ENCODE peak calls at places on chromosomes 1 and 21, in six cellular contexts. One of them, this sample, is unnamed.

GRCh38 chr1:212759683-212760082 is 31.9 kb downstream of the NSL1 start:
- DNase-seq in heart left ventricle: no peak
- DNase-seq in testis: no peak
- DNase-seq in HL-60: no peak
- DNase-seq in CD8-positive, alpha-beta memory T cell: no peak
- DNase-seq in BE2C: no peak
- DNase-seq in this sample: no peak

GRCh38 chr21:27246741-27247140 is 279.9 kb upstream of the ADAMTS5 start:
- DNase-seq in testis: no peak
- DNase-seq in heart left ventricle: no peak
- DNase-seq in CD8-positive, alpha-beta memory T cell: no peak
- DNase-seq in HL-60: no peak
- DNase-seq in BE2C: no peak
- DNase-seq in this sample: no peak

GRCh38 chr1:48916121-48917069 is 139.7 kb upstream of the BEND5 start:
- DNase-seq in heart left ventricle: no peak
- DNase-seq in BE2C: peak
- DNase-seq in CD8-positive, alpha-beta memory T cell: no peak
- DNase-seq in testis: peak
- DNase-seq in HL-60: no peak
- DNase-seq in this sample: no peak

GRCh38 chr1:28329395-28330153 is 734 bp downstream of the MED18 start:
- DNase-seq in BE2C: peak
- DNase-seq in HL-60: no peak
- DNase-seq in testis: peak
- DNase-seq in heart left ventricle: no peak
- DNase-seq in CD8-positive, alpha-beta memory T cell: no peak
- DNase-seq in this sample: peak

GRCh38 chr1:146012703-146013565 is 8.6 kb downstream of the HJV start:
- DNase-seq in testis: no peak
- DNase-seq in CD8-positive, alpha-beta memory T cell: peak
- DNase-seq in heart left ventricle: peak
- DNase-seq in HL-60: peak
- DNase-seq in BE2C: peak
- DNase-seq in this sample: no peak

GRCh38 chr21:20802631-20803260 is 195.5 kb upstream of the NCAM2 start:
- DNase-seq in HL-60: no peak
- DNase-seq in testis: no peak
- DNase-seq in heart left ventricle: no peak
- DNase-seq in BE2C: peak
- DNase-seq in CD8-positive, alpha-beta memory T cell: no peak
- DNase-seq in this sample: no peak

GRCh38 chr1:44730741-44731512 is at the start of gene RNU5D-1:
- DNase-seq in HL-60: peak
- DNase-seq in BE2C: peak
- DNase-seq in testis: peak
- DNase-seq in CD8-positive, alpha-beta memory T cell: peak
- DNase-seq in heart left ventricle: peak
- DNase-seq in this sample: peak

GRCh38 chr1:39258146-39258924 is 53.8 kb downstream of the MACF1 start:
- DNase-seq in BE2C: peak
- DNase-seq in testis: peak
- DNase-seq in HL-60: peak
- DNase-seq in heart left ventricle: peak
- DNase-seq in CD8-positive, alpha-beta memory T cell: peak
- DNase-seq in this sample: peak

GRCh38 chr21:26379561-26379960 is 193.5 kb downstream of the CYYR1 start:
- DNase-seq in CD8-positive, alpha-beta memory T cell: no peak
- DNase-seq in heart left ventricle: no peak
- DNase-seq in testis: no peak
- DNase-seq in HL-60: no peak
- DNase-seq in BE2C: no peak
- DNase-seq in this sample: no peak

GRCh38 chr21:26093094-26093493 is 77.5 kb downstream of the APP start:
- DNase-seq in HL-60: no peak
- DNase-seq in CD8-positive, alpha-beta memory T cell: no peak
- DNase-seq in testis: no peak
- DNase-seq in BE2C: no peak
- DNase-seq in heart left ventricle: no peak
- DNase-seq in this sample: no peak

GRCh38 chr1:207941664-207942063 is 30.7 kb upstream of the CD34 start:
- DNase-seq in BE2C: no peak
- DNase-seq in testis: peak
- DNase-seq in HL-60: no peak
- DNase-seq in heart left ventricle: peak
- DNase-seq in CD8-positive, alpha-beta memory T cell: no peak
- DNase-seq in this sample: peak

GRCh38 chr1:170669036-170669435 is 5.1 kb downstream of the PRRX1 start:
- DNase-seq in CD8-positive, alpha-beta memory T cell: no peak
- DNase-seq in testis: no peak
- DNase-seq in HL-60: no peak
- DNase-seq in heart left ventricle: no peak
- DNase-seq in BE2C: no peak
- DNase-seq in this sample: no peak

GRCh38 chr1:31372961-31373896 is at the start of gene FABP3:
- DNase-seq in CD8-positive, alpha-beta memory T cell: no peak
- DNase-seq in BE2C: peak
- DNase-seq in testis: peak
- DNase-seq in heart left ventricle: peak
- DNase-seq in HL-60: no peak
- DNase-seq in this sample: peak

GRCh38 chr1:39570477-39571177 is 6.0 kb downstream of the PABPC4 start:
- DNase-seq in CD8-positive, alpha-beta memory T cell: no peak
- DNase-seq in HL-60: no peak
- DNase-seq in heart left ventricle: no peak
- DNase-seq in testis: no peak
- DNase-seq in BE2C: no peak
- DNase-seq in this sample: no peak

GRCh38 chr1:48418742-48419141 is 53.3 kb downstream of the SPATA6 start:
- DNase-seq in HL-60: no peak
- DNase-seq in heart left ventricle: no peak
- DNase-seq in testis: no peak
- DNase-seq in CD8-positive, alpha-beta memory T cell: no peak
- DNase-seq in BE2C: no peak
- DNase-seq in this sample: no peak

GRCh38 chr1:203521071-203521794 is 27.3 kb downstream of the OPTC start:
- DNase-seq in BE2C: peak
- DNase-seq in CD8-positive, alpha-beta memory T cell: no peak
- DNase-seq in HL-60: no peak
- DNase-seq in heart left ventricle: no peak
- DNase-seq in testis: peak
- DNase-seq in this sample: peak

GRCh38 chr1:211830055-211830329 is 571 bp downstream of the LPGAT1 start:
- DNase-seq in testis: peak
- DNase-seq in CD8-positive, alpha-beta memory T cell: no peak
- DNase-seq in HL-60: no peak
- DNase-seq in heart left ventricle: no peak
- DNase-seq in BE2C: no peak
- DNase-seq in this sample: peak

GRCh38 chr1:199463521-199464127 is 563.9 kb upstream of the NR5A2 start:
- DNase-seq in heart left ventricle: no peak
- DNase-seq in CD8-positive, alpha-beta memory T cell: no peak
- DNase-seq in HL-60: no peak
- DNase-seq in BE2C: peak
- DNase-seq in testis: no peak
- DNase-seq in this sample: no peak

GRCh38 chr1:223298706-223299105 is 65.3 kb downstream of the SUSD4 start:
- DNase-seq in HL-60: no peak
- DNase-seq in testis: no peak
- DNase-seq in heart left ventricle: no peak
- DNase-seq in BE2C: no peak
- DNase-seq in CD8-positive, alpha-beta memory T cell: no peak
- DNase-seq in this sample: no peak

GRCh38 chr21:45899317-45900033 is 82.1 kb upstream of the COL6A1 start:
- DNase-seq in HL-60: no peak
- DNase-seq in CD8-positive, alpha-beta memory T cell: no peak
- DNase-seq in BE2C: no peak
- DNase-seq in testis: no peak
- DNase-seq in heart left ventricle: no peak
- DNase-seq in this sample: peak

GRCh38 chr1:216168481-216169005 is 254.7 kb downstream of the USH2A start:
- DNase-seq in heart left ventricle: no peak
- DNase-seq in testis: no peak
- DNase-seq in BE2C: no peak
- DNase-seq in HL-60: no peak
- DNase-seq in CD8-positive, alpha-beta memory T cell: no peak
- DNase-seq in this sample: no peak

GRCh38 chr21:42892582-42892930 is 553 bp upstream of the NDUFV3 start:
- DNase-seq in heart left ventricle: no peak
- DNase-seq in BE2C: no peak
- DNase-seq in CD8-positive, alpha-beta memory T cell: no peak
- DNase-seq in HL-60: no peak
- DNase-seq in testis: no peak
- DNase-seq in this sample: no peak

GRCh38 chr1:46575300-46575699 is 23.9 kb upstream of the KNCN start:
- DNase-seq in CD8-positive, alpha-beta memory T cell: no peak
- DNase-seq in testis: no peak
- DNase-seq in heart left ventricle: no peak
- DNase-seq in BE2C: no peak
- DNase-seq in HL-60: no peak
- DNase-seq in this sample: no peak

GRCh38 chr1:116433283-116434257 is 60.5 kb downstream of the ATP1A1 start:
- DNase-seq in HL-60: no peak
- DNase-seq in BE2C: peak
- DNase-seq in CD8-positive, alpha-beta memory T cell: no peak
- DNase-seq in testis: peak
- DNase-seq in heart left ventricle: peak
- DNase-seq in this sample: peak

GRCh38 chr21:46455575-46456385 is 2.9 kb upstream of the DIP2A start:
- DNase-seq in HL-60: no peak
- DNase-seq in heart left ventricle: peak
- DNase-seq in testis: peak
- DNase-seq in CD8-positive, alpha-beta memory T cell: no peak
- DNase-seq in BE2C: no peak
- DNase-seq in this sample: no peak

GRCh38 chr1:85224734-85225623 is 24.2 kb upstream of the SYDE2 start:
- DNase-seq in heart left ventricle: peak
- DNase-seq in CD8-positive, alpha-beta memory T cell: no peak
- DNase-seq in testis: no peak
- DNase-seq in HL-60: no peak
- DNase-seq in BE2C: no peak
- DNase-seq in this sample: peak

GRCh38 chr21:33976082-33976979 is 60.7 kb upstream of the ATP5PO start:
- DNase-seq in heart left ventricle: peak
- DNase-seq in BE2C: no peak
- DNase-seq in HL-60: peak
- DNase-seq in testis: no peak
- DNase-seq in CD8-positive, alpha-beta memory T cell: peak
- DNase-seq in this sample: no peak

DNA sequence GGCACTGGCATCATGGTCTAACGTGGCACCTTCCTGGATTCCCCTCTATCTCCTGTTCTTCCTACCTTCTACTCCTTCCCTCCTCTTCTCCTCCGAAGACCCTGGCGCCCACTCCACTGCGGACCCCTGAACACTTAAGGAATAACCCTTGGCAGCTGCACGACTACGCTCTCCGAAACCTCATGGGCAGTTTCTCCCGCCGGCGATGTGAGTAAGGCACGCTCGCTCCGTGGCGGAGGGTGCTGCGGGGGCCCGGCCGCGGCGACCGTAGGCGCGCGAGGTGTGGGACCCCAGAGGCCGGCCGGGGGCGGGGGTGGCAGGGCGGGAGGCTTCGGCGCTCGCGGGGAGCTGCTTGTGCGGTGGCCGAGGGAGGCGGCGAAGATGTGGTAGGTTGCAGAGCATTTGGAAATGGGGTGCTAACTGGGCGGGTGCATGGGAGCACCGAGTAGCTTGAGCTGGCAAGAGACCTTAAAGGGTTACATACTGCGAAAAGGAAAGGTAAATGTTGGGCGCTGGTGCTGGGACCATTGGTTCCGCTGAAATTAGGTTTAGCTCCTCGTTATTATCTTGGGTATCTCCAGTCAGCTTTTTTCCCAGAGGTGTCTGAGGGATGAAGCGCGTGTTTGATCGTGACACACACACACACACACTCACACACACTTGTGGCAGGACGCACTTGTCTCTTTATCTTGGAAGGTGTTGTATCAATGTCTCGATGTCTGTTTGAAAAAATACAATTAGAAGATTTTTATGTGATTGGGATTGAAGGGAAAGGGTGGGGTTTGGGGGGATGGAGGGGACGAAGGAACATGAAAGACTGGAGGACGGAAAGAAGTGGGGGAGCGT is 936 bp downstream of the LRRC7 start:
- DNase-seq in testis: peak
- DNase-seq in CD8-positive, alpha-beta memory T cell: no peak
- DNase-seq in heart left ventricle: no peak
- DNase-seq in HL-60: no peak
- DNase-seq in BE2C: peak
- DNase-seq in this sample: peak
- H3K4me3 ChIP-seq in testis: peak
- H3K4me3 ChIP-seq in CD8-positive, alpha-beta memory T cell: no peak
- H3K4me3 ChIP-seq in heart left ventricle: peak
- H3K4me3 ChIP-seq in HL-60: no peak
- H3K4me3 ChIP-seq in BE2C: peak
- H3K4me3 ChIP-seq in this sample: no peak

GRCh38 chr21:43916691-43917514 is 51.9 kb downstream of the AGPAT3 start:
- DNase-seq in BE2C: peak
- DNase-seq in heart left ventricle: no peak
- DNase-seq in HL-60: no peak
- DNase-seq in CD8-positive, alpha-beta memory T cell: peak
- DNase-seq in testis: no peak
- DNase-seq in this sample: no peak
- H3K4me3 ChIP-seq in BE2C: peak
- H3K4me3 ChIP-seq in heart left ventricle: no peak
- H3K4me3 ChIP-seq in HL-60: no peak
- H3K4me3 ChIP-seq in CD8-positive, alpha-beta memory T cell: peak
- H3K4me3 ChIP-seq in testis: no peak
- H3K4me3 ChIP-seq in this sample: no peak

DNA sequence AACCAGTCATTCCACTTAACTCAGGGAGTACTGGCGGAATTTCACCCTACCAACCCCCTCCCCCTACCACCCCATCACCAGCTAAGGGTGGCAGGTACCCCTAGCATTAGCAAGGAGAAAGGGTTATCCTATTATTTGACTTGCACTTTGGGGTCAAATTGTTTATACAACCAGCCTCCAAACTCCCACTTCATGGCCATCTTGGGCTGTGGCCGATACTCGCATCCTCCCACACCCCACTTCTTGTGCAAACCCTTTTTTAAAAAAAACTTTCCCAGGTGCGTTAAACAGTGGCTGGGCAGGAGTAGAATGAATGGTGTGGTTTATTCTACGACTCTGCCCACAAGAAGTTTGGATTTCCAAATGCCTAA is 710 bp upstream of the MRPL24 start:
- DNase-seq in HL-60: no peak
- DNase-seq in BE2C: no peak
- DNase-seq in heart left ventricle: no peak
- DNase-seq in testis: no peak
- DNase-seq in CD8-positive, alpha-beta memory T cell: no peak
- DNase-seq in this sample: no peak
- H3K4me3 ChIP-seq in HL-60: peak
- H3K4me3 ChIP-seq in BE2C: peak
- H3K4me3 ChIP-seq in heart left ventricle: no peak
- H3K4me3 ChIP-seq in testis: peak
- H3K4me3 ChIP-seq in CD8-positive, alpha-beta memory T cell: peak
- H3K4me3 ChIP-seq in this sample: no peak

DNA sequence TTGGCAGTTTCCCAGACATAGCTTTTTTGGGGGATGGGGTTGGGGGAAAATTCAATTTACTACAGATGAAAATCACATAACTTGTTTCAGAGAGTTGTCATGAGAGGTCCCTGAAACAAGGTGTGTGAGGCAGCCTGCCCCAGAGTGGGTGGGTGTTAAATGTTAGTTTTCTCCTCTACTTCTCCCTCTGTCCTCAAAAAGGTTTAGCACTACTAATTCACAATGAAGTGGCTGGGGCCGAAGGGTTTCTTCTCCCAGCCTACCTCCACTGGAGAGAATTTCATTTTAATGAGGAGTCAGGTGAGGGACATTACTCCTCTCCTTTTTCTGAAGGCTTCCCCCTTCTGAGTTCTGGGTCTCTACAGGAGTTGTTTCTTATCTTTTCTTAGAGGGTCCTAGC is 103.3 kb downstream of the C1orf94 start:
- DNase-seq in heart left ventricle: no peak
- DNase-seq in BE2C: no peak
- DNase-seq in CD8-positive, alpha-beta memory T cell: no peak
- DNase-seq in testis: no peak
- DNase-seq in HL-60: no peak
- DNase-seq in this sample: no peak
- H3K4me3 ChIP-seq in heart left ventricle: no peak
- H3K4me3 ChIP-seq in BE2C: no peak
- H3K4me3 ChIP-seq in CD8-positive, alpha-beta memory T cell: no peak
- H3K4me3 ChIP-seq in testis: no peak
- H3K4me3 ChIP-seq in HL-60: no peak
- H3K4me3 ChIP-seq in this sample: no peak